ENCODE peak calls at places on chromosomes 5 and 9, in six cellular contexts. J, G, F, M, L and X are unnamed samples.

GRCh38 chr5:150624334-150625163 is 15.9 kb upstream of the SYNPO start:
- DNase-seq in J (peak), G (peak), F (no peak), M (no peak), L (no peak), X (no peak)

GRCh38 chr5:14868771-14869170 is 2.8 kb downstream of the ANKH start:
- DNase-seq in J (no peak), G (no peak), F (no peak), M (no peak), L (no peak), X (no peak)

GRCh38 chr9:133961226-133962165 is 30.6 kb downstream of the VAV2 start:
- DNase-seq in J (no peak), G (no peak), F (no peak), M (no peak), L (no peak), X (no peak)

GRCh38 chr9:95425910-95426551 is 90.7 kb downstream of the PTCH1 start:
- DNase-seq in J (peak), G (no peak), F (no peak), M (no peak), L (peak), X (no peak)

GRCh38 chr9:112694910-112695555 is 22.9 kb downstream of the INIP start:
- DNase-seq in J (no peak), G (no peak), F (no peak), M (no peak), L (no peak), X (no peak)

GRCh38 chr9:130900701-130901497 is 4.3 kb upstream of the QRFP start:
- DNase-seq in J (no peak), G (no peak), F (no peak), M (no peak), L (no peak), X (no peak)

GRCh38 chr5:132203464-132203818 is 24.2 kb downstream of the P4HA2 start:
- DNase-seq in J (no peak), G (no peak), F (no peak), M (no peak), L (no peak), X (no peak)

GRCh38 chr5:575636-576035 is 36.5 kb upstream of the CEP72 start:
- DNase-seq in J (no peak), G (no peak), F (no peak), M (no peak), L (no peak), X (no peak)

GRCh38 chr5:163401271-163401670 is 36.1 kb upstream of the CCNG1 start:
- DNase-seq in J (no peak), G (no peak), F (no peak), M (no peak), L (no peak), X (no peak)

GRCh38 chr9:80699551-80699998 is 989.8 kb downstream of the TLE1 start:
- DNase-seq in J (no peak), G (no peak), F (no peak), M (peak), L (peak), X (peak)

GRCh38 chr5:139734517-139734916 is 61.1 kb upstream of the PSD2 start:
- DNase-seq in J (no peak), G (no peak), F (no peak), M (no peak), L (no peak), X (no peak)

GRCh38 chr9:131478421-131478868 is 24.3 kb upstream of the POMT1 start:
- DNase-seq in J (peak), G (peak), F (peak), M (no peak), L (no peak), X (peak)

GRCh38 chr5:71482132-71482531 is 26.7 kb downstream of the BDP1 start:
- DNase-seq in J (no peak), G (no peak), F (peak), M (no peak), L (peak), X (no peak)

GRCh38 chr5:141960449-141961323 is 2.7 kb upstream of the PCDH12 start:
- DNase-seq in J (peak), G (peak), F (peak), M (peak), L (peak), X (peak)

GRCh38 chr5:135559342-135559741 is 19.4 kb downstream of the CXCL14 start:
- DNase-seq in J (no peak), G (no peak), F (no peak), M (no peak), L (no peak), X (peak)

GRCh38 chr5:170603578-170604565 is 100.1 kb downstream of the KCNIP1 start:
- DNase-seq in J (peak), G (no peak), F (peak), M (no peak), L (no peak), X (peak)

GRCh38 chr5:94778299-94778698 is 159.8 kb downstream of the SLF1 start:
- DNase-seq in J (no peak), G (no peak), F (no peak), M (no peak), L (no peak), X (no peak)

GRCh38 chr5:33257807-33258491 is 182.8 kb upstream of the TARS1 start:
- DNase-seq in J (peak), G (no peak), F (no peak), M (peak), L (no peak), X (peak)

GRCh38 chr5:16179936-16180788 is 571 bp upstream of the MARCHF11 start:
- DNase-seq in J (no peak), G (no peak), F (no peak), M (no peak), L (no peak), X (no peak)

GRCh38 chr9:5112109-5112592 is 73.3 kb downstream of the INSL6 start:
- DNase-seq in J (no peak), G (no peak), F (no peak), M (no peak), L (no peak), X (no peak)

GRCh38 chr9:136738960-136739359 is 3.8 kb downstream of the LCN10 start:
- DNase-seq in J (no peak), G (no peak), F (no peak), M (no peak), L (no peak), X (no peak)

GRCh38 chr9:114880276-114880891 is 50.0 kb downstream of the TNFSF8 start:
- DNase-seq in J (no peak), G (no peak), F (no peak), M (no peak), L (no peak), X (no peak)

GRCh38 chr5:27191786-27192505 is 153.6 kb upstream of the CDH9 start:
- DNase-seq in J (no peak), G (no peak), F (no peak), M (no peak), L (no peak), X (no peak)

GRCh38 chr9:123376218-123377071 is 20.4 kb downstream of the CRB2 start:
- DNase-seq in J (no peak), G (no peak), F (no peak), M (no peak), L (no peak), X (no peak)

GRCh38 chr5:143886621-143887301 is 74.8 kb downstream of the HMHB1 start:
- DNase-seq in J (no peak), G (no peak), F (no peak), M (no peak), L (no peak), X (no peak)

GRCh38 chr5:135317286-135317685 is 81.7 kb downstream of the MACROH2A1 start:
- DNase-seq in J (no peak), G (no peak), F (no peak), M (no peak), L (no peak), X (no peak)

GRCh38 chr5:20294696-20295095 is 306.7 kb upstream of the CDH18 start:
- DNase-seq in J (no peak), G (no peak), F (no peak), M (no peak), L (no peak), X (no peak)

GRCh38 chr5:113043491-113043931 is 66.9 kb downstream of the DCP2 start:
- DNase-seq in J (peak), G (no peak), F (peak), M (no peak), L (no peak), X (no peak)

GRCh38 chr5:90135979-90136378 is 273.6 kb downstream of the CETN3 start:
- DNase-seq in J (no peak), G (no peak), F (no peak), M (no peak), L (no peak), X (peak)

GRCh38 chr5:59485104-59485503 is 408.4 kb downstream of the PDE4D start:
- DNase-seq in J (peak), G (no peak), F (no peak), M (no peak), L (no peak), X (no peak)

GRCh38 chr9:136267261-136268111 is 21.9 kb upstream of the QSOX2 start:
- DNase-seq in J (peak), G (peak), F (peak), M (peak), L (peak), X (peak)

GRCh38 chr9:111438576-111439235 is 45.5 kb downstream of the ECPAS start:
- DNase-seq in J (no peak), G (no peak), F (no peak), M (no peak), L (no peak), X (no peak)

GRCh38 chr9:114677418-114677817 is 4.6 kb downstream of the TEX48 start:
- DNase-seq in J (peak), G (no peak), F (no peak), M (peak), L (no peak), X (peak)

GRCh38 chr9:84671651-84672467 is 2.3 kb downstream of the NTRK2 start:
- DNase-seq in J (no peak), G (no peak), F (no peak), M (no peak), L (no peak), X (no peak)

GRCh38 chr5:179858241-179858585 is 404 bp downstream of the MRNIP start:
- DNase-seq in J (peak), G (peak), F (no peak), M (peak), L (no peak), X (peak)

GRCh38 chr5:99646011-99646647 is 717.3 kb upstream of the CHD1 start:
- DNase-seq in J (no peak), G (no peak), F (no peak), M (no peak), L (no peak), X (no peak)

GRCh38 chr9:96486351-96487029 is 36.5 kb downstream of the HABP4 start:
- DNase-seq in J (no peak), G (no peak), F (peak), M (peak), L (peak), X (peak)

GRCh38 chr5:123763201-123763600 is 251.2 kb downstream of the CSNK1G3 start:
- DNase-seq in J (no peak), G (no peak), F (no peak), M (no peak), L (no peak), X (no peak)

GRCh38 chr9:16044116-16044881 is 491.5 kb downstream of the CCDC171 start:
- DNase-seq in J (no peak), G (no peak), F (no peak), M (no peak), L (no peak), X (no peak)